ENCODE peak calls at places on chromosome 12, in four cellular contexts. G is choroid plexus epithelial cell, B is AG10803, Z is stomach. T is an unnamed sample.

GRCh38 chr12:81077329-81077685 is 572 bp upstream of the ACSS3 start:
- DNase-seq in Z (no peak), G (peak), B (peak), T (no peak)

GRCh38 chr12:87290505-87290904 is 738.7 kb downstream of the C12orf50 start:
- DNase-seq in Z (no peak), G (no peak), B (no peak), T (no peak)

GRCh38 chr12:56636118-56636674 is 6.1 kb upstream of the BAZ2A start:
- DNase-seq in G (peak), Z (peak), B (peak), T (peak)

GRCh38 chr12:51984657-51985056 is 22.1 kb upstream of the TAMALIN start:
- DNase-seq in G (no peak), Z (no peak), B (no peak), T (no peak)

GRCh38 chr12:122035292-122035691 is 13.6 kb downstream of the BCL7A start:
- DNase-seq in Z (peak), B (no peak), G (no peak), T (no peak)

GRCh38 chr12:84912191-84913142 is at the start of gene SLC6A15:
- DNase-seq in G (peak), Z (no peak), B (peak), T (peak)

GRCh38 chr12:21169878-21170472 is 39.0 kb downstream of the SLCO1B1 start:
- DNase-seq in B (peak), Z (peak), G (peak), T (peak)

GRCh38 chr12:10497602-10498001 is 8.1 kb upstream of the EIF2S3B start:
- DNase-seq in G (peak), B (no peak), Z (no peak), T (peak)

GRCh38 chr12:94616217-94616729 is 34.1 kb downstream of the TMCC3 start:
- DNase-seq in Z (peak), G (no peak), B (no peak), T (peak)

GRCh38 chr12:19491863-19492262 is 52.6 kb downstream of the AEBP2 start:
- DNase-seq in G (no peak), Z (no peak), B (no peak), T (no peak)

GRCh38 chr12:101759396-101760047 is 20.3 kb upstream of the SYCP3 start:
- DNase-seq in G (peak), Z (no peak), B (peak), T (peak)

GRCh38 chr12:51322452-51322851 is 1.5 kb downstream of the BIN2 start:
- DNase-seq in B (no peak), G (no peak), Z (no peak), T (no peak)

GRCh38 chr12:4591180-4591687 is 29.2 kb downstream of the DYRK4 start:
- DNase-seq in Z (no peak), G (no peak), B (no peak), T (no peak)

GRCh38 chr12:47312794-47313426 is 233.2 kb upstream of the AMIGO2 start:
- DNase-seq in G (no peak), Z (no peak), B (no peak), T (no peak)

GRCh38 chr12:30792648-30793499 is 38.1 kb upstream of the CAPRIN2 start:
- DNase-seq in B (peak), Z (no peak), G (peak), T (peak)

GRCh38 chr12:30945443-30946164 is 19.1 kb downstream of the TSPAN11 start:
- DNase-seq in Z (no peak), G (no peak), B (no peak), T (no peak)

GRCh38 chr12:49644620-49644994 is 21.2 kb downstream of the PRPF40B start:
- DNase-seq in Z (peak), B (peak), G (peak), T (peak)

GRCh38 chr12:94148841-94149780 is 734 bp downstream of the PLXNC1 start:
- DNase-seq in B (peak), G (peak), Z (peak), T (peak)

GRCh38 chr12:39966738-39967137 is 139.1 kb downstream of the SLC2A13 start:
- DNase-seq in G (no peak), Z (no peak), B (no peak), T (no peak)

GRCh38 chr12:29656762-29657538 is 126.8 kb downstream of the TMTC1 start:
- DNase-seq in B (no peak), G (no peak), Z (no peak), T (no peak)

GRCh38 chr12:104025771-104026170 is 24.2 kb downstream of the GLT8D2 start:
- DNase-seq in B (no peak), Z (no peak), G (no peak), T (no peak)

GRCh38 chr12:123903301-123904065 is 69.1 kb downstream of the CCDC92 start:
- DNase-seq in G (no peak), Z (no peak), B (no peak), T (no peak)

GRCh38 chr12:113862570-113863454 is 103.3 kb downstream of the RBM19 start:
- DNase-seq in Z (no peak), B (peak), G (peak), T (peak)

GRCh38 chr12:114371250-114371649 is 34.7 kb downstream of the TBX5 start:
- DNase-seq in B (no peak), Z (no peak), G (no peak), T (no peak)

GRCh38 chr12:21642707-21643389 is 14.8 kb downstream of the LDHB start:
- DNase-seq in B (no peak), Z (no peak), G (peak), T (peak)

GRCh38 chr12:94898388-94898787 is 105.1 kb downstream of the NDUFA12 start:
- DNase-seq in G (peak), Z (no peak), B (peak), T (peak)

GRCh38 chr12:93048646-93049045 is 119.6 kb upstream of the EEA1 start:
- DNase-seq in Z (no peak), B (no peak), G (no peak), T (no peak)

GRCh38 chr12:10540776-10541205 is 35.1 kb downstream of the EIF2S3B start:
- DNase-seq in Z (no peak), B (peak), G (peak), T (no peak)

GRCh38 chr12:132466241-132467188 is 23.4 kb upstream of the FBRSL1 start:
- DNase-seq in Z (no peak), G (peak), B (no peak), T (peak)

GRCh38 chr12:56080556-56081138 is 682 bp downstream of the ERBB3 start:
- DNase-seq in Z (peak), B (no peak), G (no peak), T (no peak)

GRCh38 chr12:132604108-132605054 is 6.0 kb downstream of the LRCOL1 start:
- DNase-seq in Z (no peak), B (no peak), G (no peak), T (no peak)

GRCh38 chr12:44078273-44078672 is 242.4 kb downstream of the TMEM117 start:
- DNase-seq in Z (no peak), B (no peak), G (no peak), T (no peak)

GRCh38 chr12:94149781-94150482 is 1.6 kb downstream of the PLXNC1 start:
- DNase-seq in Z (peak), B (no peak), G (peak), T (peak)

GRCh38 chr12:19574606-19575005 is 135.3 kb downstream of the AEBP2 start:
- DNase-seq in G (peak), Z (no peak), B (no peak), T (no peak)

GRCh38 chr12:31491819-31492598 is 98.9 kb downstream of the DENND5B start:
- DNase-seq in G (peak), B (peak), Z (no peak), T (peak)

GRCh38 chr12:113277511-113277910 is 56.2 kb downstream of the TPCN1 start:
- DNase-seq in Z (no peak), G (no peak), B (no peak), T (no peak)

GRCh38 chr12:104448031-104448430 is 8.7 kb upstream of the CHST11 start:
- DNase-seq in Z (no peak), G (no peak), B (no peak), T (no peak)

GRCh38 chr12:124507188-124508109 is 60.0 kb downstream of the NCOR2 start:
- DNase-seq in B (peak), Z (no peak), G (peak), T (peak)

DNA sequence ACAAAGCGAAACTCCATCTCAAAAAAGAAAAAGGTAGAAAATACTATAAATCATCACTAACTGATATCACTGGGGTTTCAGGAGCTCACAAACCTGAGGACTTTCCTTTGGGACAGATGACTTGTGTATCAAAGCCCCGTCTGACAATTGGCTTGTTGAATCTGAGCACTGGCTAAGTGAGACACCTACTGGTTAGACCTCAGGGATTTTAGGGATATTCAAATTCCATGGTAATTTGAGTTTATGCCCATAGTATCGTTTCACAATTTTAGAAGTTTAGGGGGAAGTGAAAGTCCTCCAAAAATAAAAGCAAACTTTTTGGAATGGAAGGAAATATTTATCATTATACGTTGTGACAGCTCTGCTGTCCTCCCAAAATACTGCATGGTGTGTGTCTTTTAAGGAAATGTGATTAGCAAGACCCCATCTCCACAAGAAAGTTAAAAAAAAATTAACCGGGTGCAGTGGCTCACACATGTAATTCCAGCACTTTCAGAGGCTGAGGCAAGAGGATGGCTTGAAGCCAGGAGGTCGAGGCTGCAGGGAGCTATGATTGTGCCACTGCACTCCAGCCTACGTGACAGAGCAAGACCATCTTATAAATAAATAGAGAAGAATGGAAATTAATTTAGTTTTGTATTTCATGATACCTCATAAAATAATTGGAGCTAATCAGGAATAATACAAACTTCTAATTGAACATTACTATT is 49.2 kb downstream of the FBXL14 start:
- DNase-seq in B (peak), Z (no peak), G (peak), T (peak)
- TF ChIP-seq CTCF in B (peak), Z (no peak), G (peak), T (peak)

GRCh38 chr12:54477259-54477658 is 3.9 kb upstream of the GTSF1 start:
- DNase-seq in Z (no peak), B (no peak), G (no peak), T (no peak)
- H3K4me3 ChIP-seq in Z (no peak), B (no peak), G (no peak), T (no peak)

DNA sequence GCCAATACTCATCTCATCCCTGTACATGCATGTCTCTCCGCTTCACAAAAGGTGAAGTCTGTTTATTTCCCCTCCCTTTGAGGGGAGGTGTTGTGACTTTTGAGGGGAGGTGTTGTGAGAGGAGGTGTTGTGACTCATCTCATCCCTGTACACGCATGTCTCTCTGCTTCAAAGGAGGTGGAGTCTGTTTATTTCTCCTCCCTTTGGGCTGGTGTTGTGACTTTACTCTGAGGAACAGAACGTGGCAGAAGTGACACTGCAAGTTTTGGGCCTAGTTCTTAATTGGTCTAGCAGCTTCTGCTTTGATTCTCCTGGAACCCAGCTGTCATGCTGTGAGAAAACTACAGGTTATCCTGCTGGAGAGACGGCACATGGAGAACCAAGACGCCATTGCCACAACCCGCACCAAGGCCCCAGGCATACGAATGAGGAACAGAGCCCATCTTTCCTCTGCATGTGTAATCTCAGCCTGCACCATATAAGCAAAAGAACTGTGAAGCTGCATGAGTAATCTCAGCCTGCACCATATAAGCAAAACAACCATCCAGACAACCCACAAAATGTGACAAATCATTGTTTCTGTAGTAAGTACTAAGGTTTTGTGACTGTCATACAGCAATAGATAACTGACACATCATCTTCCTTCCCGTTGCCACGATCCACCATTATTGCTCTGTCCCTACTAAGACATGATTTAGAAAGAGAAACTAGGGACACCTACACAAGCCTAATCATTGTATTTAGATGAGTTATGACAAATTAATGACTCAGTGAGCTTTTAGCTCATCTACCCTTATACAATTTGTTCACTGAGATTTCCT is 30.0 kb downstream of the GALNT4 start:
- DNase-seq in Z (no peak), B (peak), G (peak), T (no peak)
- TF ChIP-seq CTCF in Z (no peak), B (no peak), G (no peak), T (no peak)

DNA sequence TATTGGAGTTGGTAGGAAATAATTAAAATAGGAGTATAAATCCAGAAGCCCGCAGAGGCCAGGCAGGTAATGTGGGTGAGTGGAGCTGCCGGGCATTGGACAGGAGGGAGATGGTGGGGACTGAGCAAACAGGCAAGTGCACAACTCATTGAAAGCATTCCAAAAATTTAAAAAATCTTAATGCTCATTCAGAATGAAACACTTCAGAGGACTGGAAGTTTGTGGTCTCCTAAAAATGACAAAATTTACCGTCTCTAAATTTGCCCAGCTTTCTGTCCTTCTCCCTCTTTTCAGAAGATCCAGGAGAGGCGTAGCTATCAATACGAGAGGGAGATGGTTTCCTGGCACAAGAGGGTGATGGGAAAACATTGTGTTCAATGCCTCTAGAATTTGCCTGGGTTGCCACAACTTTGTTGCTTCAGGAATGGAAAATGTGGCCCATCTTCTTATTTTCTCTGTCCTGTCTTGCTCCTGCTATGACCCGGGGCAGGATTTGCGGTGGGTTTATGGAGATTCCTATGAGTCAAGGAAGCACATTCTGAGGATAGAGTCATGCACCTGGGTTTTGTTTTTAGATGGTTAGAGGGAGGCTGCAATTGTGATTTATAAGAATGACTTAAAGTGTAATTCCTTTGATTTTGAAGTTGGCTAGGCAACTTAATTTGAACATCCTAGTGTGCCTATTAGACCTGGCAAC is 72.2 kb downstream of the BORCS5 start:
- DNase-seq in G (no peak), B (no peak), Z (no peak), T (no peak)
- H3K4me3 ChIP-seq in G (no peak), B (no peak), Z (no peak), T (no peak)

DNA sequence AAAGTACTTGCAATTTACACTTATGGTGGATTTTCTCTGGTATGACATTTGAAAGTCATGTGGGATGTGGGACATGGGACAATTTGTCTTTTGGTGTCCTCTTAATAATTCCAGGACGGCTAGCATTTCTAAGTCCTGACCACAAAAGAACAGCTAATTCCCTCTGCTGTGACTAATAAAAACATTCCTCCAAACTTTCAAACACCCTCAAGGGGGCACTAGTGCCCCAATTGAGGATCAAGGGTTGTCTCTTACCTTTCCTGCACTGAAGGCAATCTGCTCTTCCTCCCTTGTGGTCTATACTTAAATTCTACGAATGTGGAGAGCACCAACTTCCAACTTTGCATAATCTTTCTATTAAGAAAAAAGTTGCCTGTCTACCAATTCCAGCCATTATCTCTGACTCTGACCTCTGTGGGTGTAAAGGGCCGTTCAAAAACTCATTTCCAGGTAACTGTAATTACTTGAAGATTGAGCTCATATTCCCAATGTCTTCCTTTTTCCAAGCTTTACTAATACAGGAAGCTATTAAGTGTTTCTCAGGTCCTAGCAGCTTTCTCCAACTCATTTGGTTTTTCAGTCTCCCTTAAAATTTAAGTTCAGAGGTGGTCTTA is 210.2 kb downstream of the PTPRO start:
- DNase-seq in Z (no peak), B (peak), G (peak), T (peak)
- TF ChIP-seq CTCF in Z (peak), B (peak), G (peak), T (peak)

DNA sequence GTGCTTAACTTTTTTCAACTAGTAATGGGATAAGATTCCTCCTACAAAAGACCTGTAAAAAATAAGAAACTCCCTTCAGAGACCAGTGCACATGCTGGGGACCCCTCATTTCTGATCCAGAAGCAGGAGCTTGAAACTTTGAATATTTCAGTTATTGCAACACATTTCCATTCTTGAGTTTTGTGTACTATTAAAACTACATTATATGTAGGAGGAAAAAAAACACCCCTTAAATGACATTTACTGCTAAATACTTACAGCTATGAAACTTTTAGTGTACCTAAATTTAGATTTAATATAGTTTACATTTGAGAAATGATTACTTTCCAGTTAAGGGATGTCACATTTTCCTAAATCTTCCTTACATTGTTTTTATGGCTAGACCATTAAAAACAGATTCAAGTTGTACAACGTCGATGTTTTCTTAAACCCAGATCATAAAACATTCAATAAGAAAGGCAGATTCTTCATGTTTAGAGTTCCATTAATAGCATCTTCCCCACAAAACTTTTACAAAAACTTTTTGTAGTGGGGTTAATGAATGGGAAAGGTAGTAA is 4.1 kb downstream of the LRIG3 start:
- DNase-seq in B (no peak), Z (no peak), G (no peak), T (no peak)
- H3K4me3 ChIP-seq in B (peak), Z (peak), G (peak), T (no peak)

DNA sequence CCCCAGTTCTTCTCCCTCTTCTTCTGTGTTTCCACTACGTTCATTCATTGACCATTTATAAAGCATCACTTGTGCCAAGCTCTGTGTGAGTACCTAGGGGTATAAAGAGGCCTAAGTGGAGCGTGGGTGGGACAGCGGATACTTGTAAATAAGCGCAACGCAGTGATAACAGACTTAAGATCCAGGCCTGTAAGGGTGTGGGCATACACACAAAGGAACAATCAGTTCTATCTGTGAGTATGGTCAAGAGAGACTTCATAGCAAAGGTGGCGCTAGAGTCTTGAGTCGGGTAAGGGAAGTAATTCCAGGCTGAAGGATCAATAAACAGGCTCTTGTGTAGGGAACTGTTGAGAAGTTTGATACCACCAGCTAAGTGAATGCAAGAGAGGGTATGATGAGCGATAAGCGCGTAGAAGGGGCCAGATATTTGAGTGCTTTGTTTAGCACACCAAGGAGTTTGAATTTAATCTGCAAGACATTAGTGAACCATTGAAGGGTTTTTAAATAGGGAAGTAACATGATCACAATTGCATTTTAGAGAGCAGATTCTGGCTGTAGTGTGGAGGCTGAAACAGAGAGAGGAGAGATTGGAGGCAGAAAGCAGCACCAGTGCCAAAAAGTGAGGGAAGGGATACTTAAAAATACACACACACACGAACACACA is 1.0 kb upstream of the GXYLT1 start:
- DNase-seq in B (no peak), Z (no peak), G (peak), T (no peak)
- TF ChIP-seq CTCF in B (no peak), Z (no peak), G (peak), T (no peak)

GRCh38 chr12:76762556-76762955 is 1.4 kb upstream of the ZDHHC17 start:
- DNase-seq in Z (no peak), B (no peak), G (no peak), T (no peak)
- H3K4me3 ChIP-seq in Z (no peak), B (peak), G (no peak), T (no peak)